ENCODE peak calls at places on chromosomes 3 and 15, in six cellular contexts. One of them, this sample, is unnamed.

GRCh38 chr15:33160581-33161165 is 33.8 kb downstream of the FMN1 start:
- DNase-seq in lower lobe of right lung: no peak
- DNase-seq in heart right ventricle: peak
- DNase-seq in thoracic aorta: no peak
- DNase-seq in foreskin fibroblast: no peak
- DNase-seq in RWPE2: no peak
- DNase-seq in this sample: no peak

GRCh38 chr15:88995449-88995848 is 82.3 kb upstream of the MFGE8 start:
- DNase-seq in heart right ventricle: no peak
- DNase-seq in lower lobe of right lung: no peak
- DNase-seq in thoracic aorta: no peak
- DNase-seq in foreskin fibroblast: no peak
- DNase-seq in RWPE2: no peak
- DNase-seq in this sample: no peak

GRCh38 chr3:173065543-173065970 is 75.5 kb downstream of the SPATA16 start:
- DNase-seq in foreskin fibroblast: peak
- DNase-seq in heart right ventricle: peak
- DNase-seq in RWPE2: no peak
- DNase-seq in lower lobe of right lung: no peak
- DNase-seq in thoracic aorta: no peak
- DNase-seq in this sample: no peak

GRCh38 chr3:139327231-139327630 is 16.6 kb upstream of the MRPS22 start:
- DNase-seq in lower lobe of right lung: no peak
- DNase-seq in RWPE2: no peak
- DNase-seq in heart right ventricle: no peak
- DNase-seq in foreskin fibroblast: no peak
- DNase-seq in thoracic aorta: no peak
- DNase-seq in this sample: no peak

GRCh38 chr15:35737521-35737920 is 191.6 kb upstream of the DPH6 start:
- DNase-seq in foreskin fibroblast: peak
- DNase-seq in thoracic aorta: no peak
- DNase-seq in heart right ventricle: no peak
- DNase-seq in RWPE2: no peak
- DNase-seq in lower lobe of right lung: no peak
- DNase-seq in this sample: no peak

GRCh38 chr3:65687741-65688140 is 351.0 kb downstream of the MAGI1 start:
- DNase-seq in RWPE2: no peak
- DNase-seq in heart right ventricle: no peak
- DNase-seq in thoracic aorta: no peak
- DNase-seq in foreskin fibroblast: no peak
- DNase-seq in lower lobe of right lung: no peak
- DNase-seq in this sample: no peak

GRCh38 chr3:73832426-73832825 is 207.7 kb upstream of the PDZRN3 start:
- DNase-seq in lower lobe of right lung: no peak
- DNase-seq in thoracic aorta: no peak
- DNase-seq in RWPE2: no peak
- DNase-seq in heart right ventricle: no peak
- DNase-seq in foreskin fibroblast: peak
- DNase-seq in this sample: no peak

GRCh38 chr3:134333522-134334181 is 40.6 kb downstream of the AMOTL2 start:
- DNase-seq in lower lobe of right lung: no peak
- DNase-seq in heart right ventricle: no peak
- DNase-seq in RWPE2: no peak
- DNase-seq in foreskin fibroblast: peak
- DNase-seq in thoracic aorta: no peak
- DNase-seq in this sample: peak

GRCh38 chr15:85611361-85611760 is 183.4 kb downstream of the KLHL25 start:
- DNase-seq in RWPE2: no peak
- DNase-seq in thoracic aorta: no peak
- DNase-seq in lower lobe of right lung: no peak
- DNase-seq in heart right ventricle: no peak
- DNase-seq in foreskin fibroblast: no peak
- DNase-seq in this sample: no peak

GRCh38 chr15:74790080-74790916 is 8.4 kb downstream of the CSK start:
- DNase-seq in lower lobe of right lung: peak
- DNase-seq in foreskin fibroblast: peak
- DNase-seq in RWPE2: no peak
- DNase-seq in thoracic aorta: no peak
- DNase-seq in heart right ventricle: peak
- DNase-seq in this sample: no peak

GRCh38 chr3:86954226-86954625 is 36.7 kb downstream of the VGLL3 start:
- DNase-seq in RWPE2: no peak
- DNase-seq in lower lobe of right lung: no peak
- DNase-seq in thoracic aorta: no peak
- DNase-seq in foreskin fibroblast: no peak
- DNase-seq in heart right ventricle: no peak
- DNase-seq in this sample: no peak

GRCh38 chr3:51408813-51409212 is 17.7 kb downstream of the RBM15B start:
- DNase-seq in lower lobe of right lung: no peak
- DNase-seq in RWPE2: no peak
- DNase-seq in thoracic aorta: no peak
- DNase-seq in foreskin fibroblast: no peak
- DNase-seq in heart right ventricle: no peak
- DNase-seq in this sample: no peak

GRCh38 chr3:171876651-171877272 is 33.6 kb downstream of the TMEM212 start:
- DNase-seq in foreskin fibroblast: peak
- DNase-seq in heart right ventricle: no peak
- DNase-seq in thoracic aorta: no peak
- DNase-seq in RWPE2: no peak
- DNase-seq in lower lobe of right lung: no peak
- DNase-seq in this sample: no peak

GRCh38 chr15:34354286-34354685 is 11.2 kb downstream of the NUTM1 start:
- DNase-seq in lower lobe of right lung: no peak
- DNase-seq in heart right ventricle: no peak
- DNase-seq in thoracic aorta: no peak
- DNase-seq in RWPE2: peak
- DNase-seq in foreskin fibroblast: no peak
- DNase-seq in this sample: no peak

GRCh38 chr3:114504941-114505632 is 211.3 kb downstream of the TIGIT start:
- DNase-seq in lower lobe of right lung: no peak
- DNase-seq in heart right ventricle: no peak
- DNase-seq in RWPE2: no peak
- DNase-seq in foreskin fibroblast: no peak
- DNase-seq in thoracic aorta: no peak
- DNase-seq in this sample: no peak

GRCh38 chr3:196315821-196316220 is 2.2 kb downstream of the DYNLT2B start:
- DNase-seq in thoracic aorta: no peak
- DNase-seq in foreskin fibroblast: no peak
- DNase-seq in lower lobe of right lung: peak
- DNase-seq in RWPE2: no peak
- DNase-seq in heart right ventricle: no peak
- DNase-seq in this sample: no peak

GRCh38 chr3:49872801-49873281 is 3.1 kb upstream of the CAMKV start:
- DNase-seq in thoracic aorta: no peak
- DNase-seq in lower lobe of right lung: no peak
- DNase-seq in heart right ventricle: no peak
- DNase-seq in RWPE2: no peak
- DNase-seq in foreskin fibroblast: no peak
- DNase-seq in this sample: no peak

GRCh38 chr3:49716169-49716568 is 3.3 kb downstream of the AMIGO3 start:
- DNase-seq in lower lobe of right lung: no peak
- DNase-seq in RWPE2: no peak
- DNase-seq in foreskin fibroblast: no peak
- DNase-seq in heart right ventricle: no peak
- DNase-seq in thoracic aorta: no peak
- DNase-seq in this sample: no peak

GRCh38 chr15:94460624-94461023 is 229.3 kb downstream of the MCTP2 start:
- DNase-seq in thoracic aorta: no peak
- DNase-seq in foreskin fibroblast: no peak
- DNase-seq in heart right ventricle: no peak
- DNase-seq in RWPE2: no peak
- DNase-seq in lower lobe of right lung: no peak
- DNase-seq in this sample: no peak

GRCh38 chr3:11846281-11847034 is at the start of gene TAMM41:
- DNase-seq in RWPE2: peak
- DNase-seq in thoracic aorta: peak
- DNase-seq in heart right ventricle: peak
- DNase-seq in lower lobe of right lung: peak
- DNase-seq in foreskin fibroblast: peak
- DNase-seq in this sample: peak

GRCh38 chr3:151940481-151940880 is 67.0 kb downstream of the SUCNR1 start:
- DNase-seq in lower lobe of right lung: no peak
- DNase-seq in heart right ventricle: no peak
- DNase-seq in thoracic aorta: no peak
- DNase-seq in RWPE2: no peak
- DNase-seq in foreskin fibroblast: no peak
- DNase-seq in this sample: no peak
- TF ChIP-seq CTCF in lower lobe of right lung: no peak
- TF ChIP-seq CTCF in heart right ventricle: no peak
- TF ChIP-seq CTCF in thoracic aorta: no peak
- TF ChIP-seq CTCF in RWPE2: no peak
- TF ChIP-seq CTCF in foreskin fibroblast: no peak
- TF ChIP-seq CTCF in this sample: no peak

GRCh38 chr15:43266834-43267233 is at the start of gene TGM5:
- DNase-seq in RWPE2: no peak
- DNase-seq in thoracic aorta: no peak
- DNase-seq in foreskin fibroblast: no peak
- DNase-seq in heart right ventricle: no peak
- DNase-seq in lower lobe of right lung: no peak
- DNase-seq in this sample: no peak
- TF ChIP-seq CTCF in RWPE2: no peak
- TF ChIP-seq CTCF in thoracic aorta: no peak
- TF ChIP-seq CTCF in foreskin fibroblast: no peak
- TF ChIP-seq CTCF in heart right ventricle: no peak
- TF ChIP-seq CTCF in lower lobe of right lung: no peak
- TF ChIP-seq CTCF in this sample: no peak

GRCh38 chr15:60827492-60827891 is 348.6 kb upstream of the ICE2 start:
- DNase-seq in thoracic aorta: no peak
- DNase-seq in RWPE2: no peak
- DNase-seq in foreskin fibroblast: no peak
- DNase-seq in heart right ventricle: no peak
- DNase-seq in lower lobe of right lung: no peak
- DNase-seq in this sample: no peak

GRCh38 chr15:60831540-60831939 is 352.6 kb upstream of the ICE2 start:
- DNase-seq in lower lobe of right lung: no peak
- DNase-seq in thoracic aorta: no peak
- DNase-seq in RWPE2: no peak
- DNase-seq in heart right ventricle: no peak
- DNase-seq in foreskin fibroblast: no peak
- DNase-seq in this sample: no peak

GRCh38 chr15:60835000-60835399 is 356.1 kb upstream of the ICE2 start:
- DNase-seq in lower lobe of right lung: no peak
- DNase-seq in RWPE2: no peak
- DNase-seq in heart right ventricle: no peak
- DNase-seq in thoracic aorta: no peak
- DNase-seq in foreskin fibroblast: no peak
- DNase-seq in this sample: no peak

GRCh38 chr15:60830479-60830878 is 351.5 kb upstream of the ICE2 start:
- DNase-seq in thoracic aorta: no peak
- DNase-seq in foreskin fibroblast: peak
- DNase-seq in heart right ventricle: no peak
- DNase-seq in lower lobe of right lung: no peak
- DNase-seq in RWPE2: no peak
- DNase-seq in this sample: no peak

GRCh38 chr15:60829416-60829815 is 350.5 kb upstream of the ICE2 start:
- DNase-seq in RWPE2: no peak
- DNase-seq in lower lobe of right lung: no peak
- DNase-seq in foreskin fibroblast: peak
- DNase-seq in heart right ventricle: no peak
- DNase-seq in thoracic aorta: no peak
- DNase-seq in this sample: no peak
- TF ChIP-seq CTCF in RWPE2: no peak
- TF ChIP-seq CTCF in lower lobe of right lung: no peak
- TF ChIP-seq CTCF in foreskin fibroblast: peak
- TF ChIP-seq CTCF in heart right ventricle: no peak
- TF ChIP-seq CTCF in thoracic aorta: no peak
- TF ChIP-seq CTCF in this sample: no peak

DNA sequence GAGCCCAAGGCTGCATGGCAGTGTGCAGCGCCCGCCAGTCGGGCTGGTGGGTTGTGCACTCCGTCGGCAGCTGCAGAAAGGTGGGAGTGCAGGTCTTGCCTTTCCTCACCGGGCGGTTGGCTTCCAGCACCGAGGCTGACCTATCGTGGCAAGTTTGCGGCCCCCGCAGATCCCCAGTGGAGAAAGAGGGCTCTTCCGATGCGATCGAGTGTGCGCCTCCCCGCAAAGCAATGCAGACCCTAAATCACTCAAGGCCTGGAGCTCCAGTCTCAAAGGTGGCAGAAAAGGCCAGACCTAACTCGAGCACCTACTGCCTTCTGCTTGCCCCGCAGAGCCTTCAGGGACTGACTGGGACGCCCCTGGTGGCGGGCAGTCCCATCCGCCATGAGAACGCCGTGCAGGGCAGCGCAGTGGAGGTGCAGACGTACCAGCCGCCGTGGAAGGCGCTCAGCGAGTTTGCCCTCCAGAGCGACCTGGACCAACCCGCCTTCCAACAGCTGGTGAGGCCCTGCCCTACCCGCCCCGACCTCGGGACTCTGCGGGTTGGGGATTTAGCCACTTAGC is 4.3 kb downstream of the ISL2 start:
- DNase-seq in heart right ventricle: no peak
- DNase-seq in lower lobe of right lung: peak
- DNase-seq in foreskin fibroblast: peak
- DNase-seq in thoracic aorta: no peak
- DNase-seq in RWPE2: no peak
- DNase-seq in this sample: no peak
- TF ChIP-seq CTCF in heart right ventricle: peak
- TF ChIP-seq CTCF in lower lobe of right lung: peak
- TF ChIP-seq CTCF in foreskin fibroblast: no peak
- TF ChIP-seq CTCF in thoracic aorta: peak
- TF ChIP-seq CTCF in RWPE2: no peak
- TF ChIP-seq CTCF in this sample: no peak